ENCODE peak calls at places on chromosomes 11 and 22, in six cellular contexts. One of them, this sample, is unnamed.

GRCh38 chr22:19694696-19695095 is 19.6 kb upstream of the SEPTIN5 start:
- DNase-seq in progenitor cell of endocrine pancreas: no peak
- DNase-seq in A549: no peak
- DNase-seq in neural crest cell: no peak
- DNase-seq in choroid plexus epithelial cell: no peak
- DNase-seq in fibroblast of the aortic adventitia: no peak
- DNase-seq in this sample: no peak

GRCh38 chr11:27869701-27870100 is 169.4 kb upstream of the BDNF start:
- DNase-seq in progenitor cell of endocrine pancreas: no peak
- DNase-seq in neural crest cell: no peak
- DNase-seq in fibroblast of the aortic adventitia: no peak
- DNase-seq in choroid plexus epithelial cell: no peak
- DNase-seq in A549: no peak
- DNase-seq in this sample: no peak

GRCh38 chr11:10784229-10785145 is 24.2 kb downstream of the EIF4G2 start:
- DNase-seq in progenitor cell of endocrine pancreas: no peak
- DNase-seq in choroid plexus epithelial cell: peak
- DNase-seq in A549: no peak
- DNase-seq in fibroblast of the aortic adventitia: peak
- DNase-seq in neural crest cell: no peak
- DNase-seq in this sample: no peak

GRCh38 chr11:77503006-77503405 is 29.1 kb upstream of the PAK1 start:
- DNase-seq in fibroblast of the aortic adventitia: peak
- DNase-seq in choroid plexus epithelial cell: peak
- DNase-seq in A549: no peak
- DNase-seq in neural crest cell: no peak
- DNase-seq in progenitor cell of endocrine pancreas: no peak
- DNase-seq in this sample: peak

GRCh38 chr11:132851247-132851646 is 681.1 kb downstream of the OPCML start:
- DNase-seq in A549: no peak
- DNase-seq in neural crest cell: no peak
- DNase-seq in fibroblast of the aortic adventitia: no peak
- DNase-seq in progenitor cell of endocrine pancreas: no peak
- DNase-seq in choroid plexus epithelial cell: no peak
- DNase-seq in this sample: no peak

GRCh38 chr11:118211006-118211405 is 13.8 kb downstream of the JAML start:
- DNase-seq in A549: no peak
- DNase-seq in fibroblast of the aortic adventitia: peak
- DNase-seq in choroid plexus epithelial cell: no peak
- DNase-seq in neural crest cell: no peak
- DNase-seq in progenitor cell of endocrine pancreas: no peak
- DNase-seq in this sample: no peak

GRCh38 chr22:26845016-26845728 is 187.8 kb downstream of the MIAT start:
- DNase-seq in A549: no peak
- DNase-seq in choroid plexus epithelial cell: peak
- DNase-seq in fibroblast of the aortic adventitia: no peak
- DNase-seq in progenitor cell of endocrine pancreas: no peak
- DNase-seq in neural crest cell: no peak
- DNase-seq in this sample: no peak

GRCh38 chr11:73415854-73416615 is 39.8 kb downstream of the RELT start:
- DNase-seq in progenitor cell of endocrine pancreas: no peak
- DNase-seq in choroid plexus epithelial cell: no peak
- DNase-seq in fibroblast of the aortic adventitia: peak
- DNase-seq in A549: no peak
- DNase-seq in neural crest cell: no peak
- DNase-seq in this sample: no peak

GRCh38 chr11:14908214-14908880 is 16.3 kb upstream of the CYP2R1 start:
- DNase-seq in progenitor cell of endocrine pancreas: no peak
- DNase-seq in fibroblast of the aortic adventitia: peak
- DNase-seq in neural crest cell: no peak
- DNase-seq in A549: peak
- DNase-seq in choroid plexus epithelial cell: peak
- DNase-seq in this sample: peak

GRCh38 chr11:33533668-33534067 is 167.0 kb downstream of the C11orf91 start:
- DNase-seq in choroid plexus epithelial cell: peak
- DNase-seq in A549: no peak
- DNase-seq in progenitor cell of endocrine pancreas: no peak
- DNase-seq in neural crest cell: no peak
- DNase-seq in fibroblast of the aortic adventitia: peak
- DNase-seq in this sample: no peak

GRCh38 chr22:43270314-43270908 is 72.8 kb downstream of the SCUBE1 start:
- DNase-seq in fibroblast of the aortic adventitia: no peak
- DNase-seq in choroid plexus epithelial cell: peak
- DNase-seq in neural crest cell: peak
- DNase-seq in progenitor cell of endocrine pancreas: no peak
- DNase-seq in A549: peak
- DNase-seq in this sample: no peak

GRCh38 chr11:41499429-41499828 is 40.0 kb upstream of the LRRC4C start:
- DNase-seq in neural crest cell: no peak
- DNase-seq in progenitor cell of endocrine pancreas: no peak
- DNase-seq in fibroblast of the aortic adventitia: no peak
- DNase-seq in A549: no peak
- DNase-seq in choroid plexus epithelial cell: no peak
- DNase-seq in this sample: no peak

GRCh38 chr11:118606157-118606843 is 1.1 kb upstream of the PHLDB1 start:
- DNase-seq in choroid plexus epithelial cell: peak
- DNase-seq in neural crest cell: no peak
- DNase-seq in progenitor cell of endocrine pancreas: peak
- DNase-seq in A549: no peak
- DNase-seq in fibroblast of the aortic adventitia: no peak
- DNase-seq in this sample: peak

GRCh38 chr11:100176456-100176855 is 510.6 kb upstream of the ARHGAP42 start:
- DNase-seq in choroid plexus epithelial cell: no peak
- DNase-seq in A549: no peak
- DNase-seq in progenitor cell of endocrine pancreas: no peak
- DNase-seq in neural crest cell: no peak
- DNase-seq in fibroblast of the aortic adventitia: no peak
- DNase-seq in this sample: no peak

GRCh38 chr11:103871923-103872551 is 164.4 kb upstream of the DDI1 start:
- DNase-seq in fibroblast of the aortic adventitia: peak
- DNase-seq in progenitor cell of endocrine pancreas: no peak
- DNase-seq in neural crest cell: no peak
- DNase-seq in A549: no peak
- DNase-seq in choroid plexus epithelial cell: no peak
- DNase-seq in this sample: no peak

GRCh38 chr11:122275513-122275912 is 159.5 kb upstream of the BLID start:
- DNase-seq in choroid plexus epithelial cell: no peak
- DNase-seq in neural crest cell: no peak
- DNase-seq in progenitor cell of endocrine pancreas: no peak
- DNase-seq in A549: no peak
- DNase-seq in fibroblast of the aortic adventitia: peak
- DNase-seq in this sample: no peak

GRCh38 chr11:13114566-13115465 is 105.7 kb downstream of the RASSF10 start:
- DNase-seq in fibroblast of the aortic adventitia: no peak
- DNase-seq in progenitor cell of endocrine pancreas: peak
- DNase-seq in neural crest cell: peak
- DNase-seq in choroid plexus epithelial cell: no peak
- DNase-seq in A549: peak
- DNase-seq in this sample: no peak

GRCh38 chr11:60946601-60947265 is 5.2 kb downstream of the SLC15A3 start:
- DNase-seq in progenitor cell of endocrine pancreas: no peak
- DNase-seq in A549: no peak
- DNase-seq in choroid plexus epithelial cell: no peak
- DNase-seq in neural crest cell: no peak
- DNase-seq in fibroblast of the aortic adventitia: no peak
- DNase-seq in this sample: no peak

GRCh38 chr11:60942207-60942606 is 9.8 kb downstream of the SLC15A3 start:
- DNase-seq in fibroblast of the aortic adventitia: no peak
- DNase-seq in A549: no peak
- DNase-seq in neural crest cell: no peak
- DNase-seq in choroid plexus epithelial cell: no peak
- DNase-seq in progenitor cell of endocrine pancreas: no peak
- DNase-seq in this sample: peak

GRCh38 chr11:60942970-60943565 is 8.9 kb downstream of the SLC15A3 start:
- DNase-seq in neural crest cell: no peak
- DNase-seq in progenitor cell of endocrine pancreas: no peak
- DNase-seq in A549: no peak
- DNase-seq in fibroblast of the aortic adventitia: no peak
- DNase-seq in choroid plexus epithelial cell: peak
- DNase-seq in this sample: no peak

GRCh38 chr11:60945295-60945667 is 6.7 kb downstream of the SLC15A3 start:
- DNase-seq in A549: no peak
- DNase-seq in neural crest cell: no peak
- DNase-seq in choroid plexus epithelial cell: no peak
- DNase-seq in progenitor cell of endocrine pancreas: no peak
- DNase-seq in fibroblast of the aortic adventitia: no peak
- DNase-seq in this sample: no peak

DNA sequence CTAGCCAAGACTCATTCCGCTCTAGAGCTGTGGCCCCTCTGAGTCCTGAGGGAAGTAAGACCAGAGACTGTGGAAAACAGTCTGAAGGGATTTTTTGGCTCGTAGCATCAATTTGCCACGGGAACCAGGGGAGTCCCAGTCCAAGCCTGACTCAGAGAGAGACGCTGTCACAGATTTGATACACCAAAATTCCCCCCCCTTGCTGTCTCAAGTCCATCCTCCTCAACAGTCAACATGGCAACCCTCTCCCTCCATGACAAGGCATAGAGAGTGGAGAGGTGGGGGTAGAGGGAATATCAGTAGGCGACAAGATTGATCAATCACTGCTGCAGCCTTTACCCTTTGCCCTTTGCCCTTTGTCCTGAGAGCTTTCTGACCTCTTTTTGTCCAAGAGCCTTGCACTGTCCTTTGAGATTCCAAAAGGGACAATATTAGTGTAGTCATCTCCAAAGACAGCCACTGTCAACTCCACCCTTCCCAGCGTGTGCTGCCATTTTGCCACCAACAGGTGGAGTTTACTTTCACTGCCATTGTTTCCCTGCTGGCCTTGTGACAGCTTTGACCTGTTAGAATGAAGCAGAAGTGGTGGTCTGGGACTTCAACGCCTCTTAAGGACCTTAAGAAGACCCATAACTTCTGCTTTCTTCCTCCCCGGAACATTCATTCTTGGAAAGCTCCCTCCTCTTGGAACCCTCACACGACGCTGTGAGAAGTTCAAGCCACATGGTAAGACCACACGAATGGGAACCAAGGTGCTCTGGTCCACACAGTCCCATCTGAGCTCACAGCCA is 7.3 kb downstream of the SLC15A3 start:
- DNase-seq in fibroblast of the aortic adventitia: no peak
- DNase-seq in progenitor cell of endocrine pancreas: no peak
- DNase-seq in choroid plexus epithelial cell: no peak
- DNase-seq in A549: peak
- DNase-seq in neural crest cell: no peak
- DNase-seq in this sample: no peak
- TF ChIP-seq CTCF in fibroblast of the aortic adventitia: peak
- TF ChIP-seq CTCF in progenitor cell of endocrine pancreas: peak
- TF ChIP-seq CTCF in choroid plexus epithelial cell: peak
- TF ChIP-seq CTCF in A549: no peak
- TF ChIP-seq CTCF in neural crest cell: peak
- TF ChIP-seq CTCF in this sample: peak

DNA sequence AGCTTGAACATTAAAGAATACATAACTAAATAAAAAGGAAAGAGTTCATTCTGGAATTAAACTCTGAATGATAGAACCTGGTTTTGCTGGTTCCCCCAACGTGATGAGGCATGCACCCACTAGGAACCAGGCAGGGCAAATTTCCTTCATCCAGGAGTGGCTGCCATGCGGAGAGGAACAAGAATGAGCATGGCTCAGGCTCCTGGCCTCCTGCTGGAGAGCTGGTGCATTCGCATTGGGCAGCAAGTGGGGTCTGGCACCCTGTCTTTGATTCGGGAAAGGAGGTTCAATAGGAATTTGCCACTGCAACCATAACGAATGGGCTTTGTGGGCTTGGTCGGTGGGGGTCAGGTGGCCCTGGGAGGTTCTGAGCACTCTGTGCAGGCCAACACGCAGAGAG is 169.8 kb upstream of the TENM4 start:
- DNase-seq in A549: no peak
- DNase-seq in choroid plexus epithelial cell: no peak
- DNase-seq in fibroblast of the aortic adventitia: no peak
- DNase-seq in neural crest cell: no peak
- DNase-seq in progenitor cell of endocrine pancreas: no peak
- DNase-seq in this sample: no peak
- TF ChIP-seq CTCF in A549: no peak
- TF ChIP-seq CTCF in choroid plexus epithelial cell: no peak
- TF ChIP-seq CTCF in fibroblast of the aortic adventitia: no peak
- TF ChIP-seq CTCF in neural crest cell: peak
- TF ChIP-seq CTCF in progenitor cell of endocrine pancreas: peak
- TF ChIP-seq CTCF in this sample: peak

DNA sequence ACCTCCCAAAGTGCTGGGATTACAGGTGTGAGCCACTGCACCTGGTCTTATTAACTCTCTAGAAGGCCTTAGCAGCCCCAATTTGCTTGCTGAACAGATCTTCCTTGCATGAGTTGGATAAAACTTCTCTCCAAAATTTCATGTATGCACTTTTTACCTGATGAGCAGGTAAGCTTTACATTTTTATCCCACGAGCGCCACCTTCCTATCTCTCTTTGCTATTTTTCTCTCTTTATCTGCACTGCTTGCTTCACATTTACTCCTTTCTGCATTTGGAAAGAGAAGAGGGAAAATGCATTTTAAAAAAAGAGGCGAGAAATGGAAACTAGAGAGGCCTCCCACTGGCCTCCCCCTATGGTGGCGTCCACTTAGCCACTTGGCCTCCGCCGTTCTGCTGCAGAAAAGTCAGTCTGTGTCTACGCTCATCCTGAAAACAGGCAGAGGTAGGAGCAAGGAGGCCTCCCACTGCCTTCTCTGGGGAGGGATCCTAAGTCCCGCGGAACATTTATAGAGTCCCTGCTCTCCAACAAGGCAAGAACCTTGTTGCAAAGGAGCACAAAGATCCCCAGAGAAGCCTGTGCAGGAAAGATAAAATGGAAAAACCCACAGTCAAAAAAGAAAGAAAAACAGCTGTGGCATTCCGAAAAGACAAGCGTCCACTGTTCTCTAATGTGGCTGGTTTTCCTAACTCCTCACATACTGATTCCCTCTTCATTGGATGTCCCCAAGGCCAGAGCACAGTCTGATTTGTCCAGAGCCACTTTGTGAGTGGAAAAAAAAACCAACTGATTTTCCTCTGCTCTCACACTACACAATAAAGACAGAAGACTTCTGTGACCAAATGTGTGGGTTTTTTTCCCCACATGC is 62.2 kb upstream of the INCENP start:
- DNase-seq in choroid plexus epithelial cell: no peak
- DNase-seq in neural crest cell: no peak
- DNase-seq in A549: no peak
- DNase-seq in fibroblast of the aortic adventitia: no peak
- DNase-seq in progenitor cell of endocrine pancreas: no peak
- DNase-seq in this sample: no peak
- TF ChIP-seq CTCF in choroid plexus epithelial cell: no peak
- TF ChIP-seq CTCF in neural crest cell: no peak
- TF ChIP-seq CTCF in A549: no peak
- TF ChIP-seq CTCF in fibroblast of the aortic adventitia: no peak
- TF ChIP-seq CTCF in progenitor cell of endocrine pancreas: peak
- TF ChIP-seq CTCF in this sample: no peak

GRCh38 chr11:127255239-127255638 is 254.7 kb upstream of the KIRREL3 start:
- DNase-seq in progenitor cell of endocrine pancreas: no peak
- DNase-seq in A549: no peak
- DNase-seq in neural crest cell: no peak
- DNase-seq in choroid plexus epithelial cell: no peak
- DNase-seq in fibroblast of the aortic adventitia: no peak
- DNase-seq in this sample: no peak

DNA sequence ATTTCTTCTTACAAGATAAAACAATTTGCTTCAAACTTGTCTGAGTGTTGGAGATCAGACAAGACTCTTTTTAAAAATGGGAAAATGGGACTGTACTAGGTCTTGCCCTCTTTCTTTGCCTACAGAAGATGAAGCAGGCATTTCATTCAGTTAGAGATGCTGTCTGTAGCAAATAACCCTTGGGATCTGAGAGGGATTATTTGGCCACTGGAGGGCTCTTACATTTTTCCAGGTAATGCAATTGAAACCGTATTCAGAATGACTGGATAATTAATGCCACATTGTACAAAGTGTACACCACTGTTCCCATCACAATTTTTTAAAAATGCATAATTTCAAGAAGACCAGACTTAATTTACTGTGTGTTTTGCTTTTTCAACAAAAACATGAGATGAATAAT is 258.5 kb upstream of the KIRREL3 start:
- DNase-seq in choroid plexus epithelial cell: no peak
- DNase-seq in progenitor cell of endocrine pancreas: no peak
- DNase-seq in neural crest cell: no peak
- DNase-seq in A549: no peak
- DNase-seq in fibroblast of the aortic adventitia: no peak
- DNase-seq in this sample: no peak
- TF ChIP-seq CTCF in choroid plexus epithelial cell: no peak
- TF ChIP-seq CTCF in progenitor cell of endocrine pancreas: no peak
- TF ChIP-seq CTCF in neural crest cell: no peak
- TF ChIP-seq CTCF in A549: no peak
- TF ChIP-seq CTCF in fibroblast of the aortic adventitia: no peak
- TF ChIP-seq CTCF in this sample: no peak

This sample was measured in glutamatergic neuron.